ENCODE peak calls at places on chromosomes 2 and 18, in five cellular contexts. M, A, D, Y and B are unnamed samples. For H3K9me3, the result is how much of the 10 kb centered on the place peaks cover.

GRCh38 chr2:181790716-181791649 is 100.5 kb upstream of the ITPRID2 start:
- ATAC-seq in M (no peak), A (no peak), D (peak), Y (no peak), B (no peak)

GRCh38 chr18:4074647-4075046 is 380.5 kb downstream of the DLGAP1 start:
- ATAC-seq in M (no peak), A (no peak), D (no peak), Y (no peak), B (no peak)

GRCh38 chr2:11547912-11548497 is 14.2 kb downstream of the GREB1 start:
- ATAC-seq in M (no peak), A (no peak), D (no peak), Y (no peak), B (no peak)

GRCh38 chr2:169507698-169508097 is 1.8 kb upstream of the KLHL41 start:
- ATAC-seq in M (no peak), A (no peak), D (no peak), Y (peak), B (no peak)

GRCh38 chr2:99806758-99807157 is 316.9 kb upstream of the REV1 start:
- ATAC-seq in M (no peak), A (no peak), D (no peak), Y (no peak), B (no peak)

GRCh38 chr2:235270951-235271350 is 222.9 kb upstream of the AGAP1 start:
- ATAC-seq in M (no peak), A (no peak), D (no peak), Y (no peak), B (no peak)

GRCh38 chr2:135960598-135961551 is 24.6 kb downstream of the DARS1 start:
- ATAC-seq in M (no peak), A (no peak), D (no peak), Y (no peak), B (no peak)

GRCh38 chr2:168211664-168212163 is 35.7 kb downstream of the STK39 start:
- ATAC-seq in M (peak), A (no peak), D (peak), Y (no peak), B (peak)

GRCh38 chr2:191023235-191023679 is 9.3 kb upstream of the STAT1 start:
- ATAC-seq in M (no peak), A (no peak), D (no peak), Y (no peak), B (no peak)

GRCh38 chr2:207088276-207088675 is 77.5 kb downstream of the KLF7 start:
- ATAC-seq in M (peak), A (no peak), D (no peak), Y (no peak), B (no peak)

GRCh38 chr18:12840382-12840781 is 43.7 kb downstream of the PTPN2 start:
- ATAC-seq in M (no peak), A (no peak), D (no peak), Y (no peak), B (no peak)

GRCh38 chr18:31942301-31942998 is 478 bp downstream of the TRAPPC8 start:
- ATAC-seq in M (peak), A (peak), D (peak), Y (peak), B (peak)

GRCh38 chr18:34880403-34880802 is 160.8 kb upstream of the MAPRE2 start:
- ATAC-seq in M (no peak), A (peak), D (peak), Y (peak), B (peak)

GRCh38 chr2:61889212-61889956 is 928 bp upstream of the CCT4 start:
- ATAC-seq in M (no peak), A (no peak), D (peak), Y (no peak), B (no peak)

GRCh38 chr18:32422185-32422584 is 48.5 kb downstream of the GAREM1 start:
- ATAC-seq in M (no peak), A (no peak), D (no peak), Y (no peak), B (no peak)

GRCh38 chr2:160583823-160584537 is 90.4 kb upstream of the RBMS1 start:
- ATAC-seq in M (no peak), A (no peak), D (peak), Y (no peak), B (no peak)

GRCh38 chr2:106991866-106992265 is 105.9 kb upstream of the ST6GAL2 start:
- ATAC-seq in M (no peak), A (no peak), D (no peak), Y (no peak), B (no peak)

GRCh38 chr2:64492272-64492671 is 31.9 kb upstream of the AFTPH start:
- ATAC-seq in M (no peak), A (no peak), D (no peak), Y (no peak), B (no peak)

GRCh38 chr2:151973901-151974199 is 125.0 kb downstream of the CACNB4 start:
- ATAC-seq in M (peak), A (peak), D (peak), Y (no peak), B (peak)

GRCh38 chr2:147294825-147295392 is 549.9 kb upstream of the ACVR2A start:
- ATAC-seq in M (no peak), A (no peak), D (no peak), Y (no peak), B (no peak)

GRCh38 chr2:98110741-98111140 is 23.8 kb downstream of the VWA3B start:
- ATAC-seq in M (no peak), A (no peak), D (no peak), Y (no peak), B (no peak)

DNA sequence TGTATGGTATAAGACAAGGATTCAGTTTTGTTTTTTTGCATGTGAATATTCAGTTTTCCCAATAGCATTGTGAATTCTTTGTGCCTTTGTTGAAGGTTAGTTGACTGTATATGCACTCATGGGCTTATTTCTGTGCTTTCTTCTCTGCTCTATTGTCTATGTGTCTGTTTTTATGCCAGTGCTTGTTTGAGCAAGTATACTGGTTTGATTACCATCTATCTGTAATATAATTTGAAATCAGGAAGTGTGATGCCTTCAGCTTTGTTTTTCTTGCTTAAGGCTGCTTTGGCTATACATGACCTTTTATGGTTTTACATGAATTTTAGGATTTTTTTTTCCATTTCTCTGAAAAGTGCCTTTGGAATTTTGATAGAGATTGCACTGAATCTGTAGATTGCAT is 23.5 kb downstream of the COLEC11 start:
- ATAC-seq in M (no peak), A (no peak), D (no peak), Y (no peak), B (no peak)
- H3K9me3 ChIP-seq in M (under half), A (under half), D (under half), Y (under half), B (under half)

DNA sequence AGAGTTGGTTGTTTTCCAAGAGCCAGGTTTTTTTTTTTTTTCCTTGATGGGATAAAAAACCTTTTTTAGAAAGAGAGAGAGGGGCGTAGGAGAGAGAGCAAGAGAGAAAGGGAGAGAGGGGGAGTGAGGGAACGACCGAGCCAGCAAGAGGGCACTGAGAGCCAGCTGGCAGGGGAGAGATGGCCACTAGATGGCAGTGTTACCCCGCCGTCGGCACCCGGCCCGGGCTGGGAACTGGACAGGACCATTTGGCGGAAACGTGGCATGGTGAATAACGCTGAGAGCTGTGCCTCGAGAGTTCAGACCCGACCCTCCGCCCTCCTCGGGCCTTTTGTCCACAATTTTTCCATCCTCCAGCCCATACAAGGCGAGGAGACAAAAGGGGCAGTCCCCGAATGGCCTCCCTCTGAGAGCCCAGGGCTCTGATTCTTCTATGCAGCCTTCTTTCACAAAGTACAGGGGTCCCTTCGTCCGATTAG is 286.7 kb upstream of the VRK2 start:
- ATAC-seq in M (peak), A (peak), D (peak), Y (peak), B (peak)
- H3K9me3 ChIP-seq in M (under half), A (under half), D (under half), Y (under half), B (under half)

DNA sequence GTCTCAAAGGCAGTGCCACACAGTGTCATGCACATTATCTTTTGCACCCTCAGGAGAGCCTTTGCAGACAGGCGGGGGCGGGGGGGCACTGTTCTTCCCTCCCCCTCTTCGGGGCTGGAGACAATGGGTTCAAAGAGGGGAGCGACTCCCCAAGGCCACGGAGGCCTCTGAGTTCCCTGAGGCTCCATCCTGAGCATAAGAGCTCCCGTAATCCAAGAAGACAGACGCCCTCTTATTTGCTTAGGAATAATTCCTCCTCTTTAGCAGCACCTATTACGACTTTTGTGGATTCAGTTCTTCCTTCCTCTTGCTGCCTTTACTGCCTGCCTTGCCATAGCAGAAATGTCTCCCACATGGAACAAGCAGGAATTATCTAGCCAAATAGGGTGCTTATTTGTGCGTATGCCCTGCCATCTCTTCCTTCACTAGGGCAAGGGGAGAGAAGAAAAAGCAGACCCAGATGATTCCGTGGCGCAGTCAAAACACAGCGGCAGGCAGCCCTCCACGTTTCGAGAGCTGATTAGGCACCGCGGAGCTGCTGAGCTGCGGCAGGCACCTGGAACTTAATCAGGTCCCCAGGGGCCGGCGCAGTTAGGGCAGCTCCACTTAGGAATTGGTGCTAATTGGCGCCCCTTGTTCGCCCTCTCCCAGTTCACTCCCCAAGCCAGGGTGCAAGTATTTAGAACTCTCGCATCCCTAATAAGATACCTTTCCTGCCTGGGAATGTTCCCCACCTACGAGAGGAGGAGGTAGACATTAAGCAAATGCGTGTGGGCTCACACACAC is 233.4 kb upstream of the MYT1L start:
- ATAC-seq in M (no peak), A (no peak), D (no peak), Y (no peak), B (no peak)
- H3K9me3 ChIP-seq in M (under half), A (under half), D (under half), Y (under half), B (under half)

GRCh38 chr2:101930019-101930418 is 61.7 kb upstream of the IL1R2 start:
- ATAC-seq in M (no peak), A (no peak), D (no peak), Y (no peak), B (no peak)
- H3K9me3 ChIP-seq in M (under half), A (under half), D (under half), Y (under half), B (under half)

GRCh38 chr18:68220458-68220857 is 494.4 kb downstream of the TMX3 start:
- ATAC-seq in M (no peak), A (no peak), D (no peak), Y (no peak), B (no peak)
- H3K9me3 ChIP-seq in M (under half), A (under half), D (under half), Y (under half), B (under half)

GRCh38 chr2:95215018-95215612 is 7.8 kb downstream of the ZNF892 start:
- ATAC-seq in M (no peak), A (no peak), D (no peak), Y (no peak), B (no peak)

GRCh38 chr2:95220449-95220848 is 13.1 kb downstream of the ZNF892 start:
- ATAC-seq in M (no peak), A (no peak), D (no peak), Y (no peak), B (no peak)
- H3K9me3 ChIP-seq in M (half or more), A (under half), D (half or more), Y (under half), B (under half)

GRCh38 chr18:21096760-21097159 is 14.9 kb downstream of the ROCK1 start:
- ATAC-seq in M (no peak), A (no peak), D (no peak), Y (no peak), B (no peak)
- H3K9me3 ChIP-seq in M (under half), A (under half), D (under half), Y (under half), B (under half)

GRCh38 chr2:5592906-5593305 is 99.3 kb upstream of the SOX11 start:
- ATAC-seq in M (no peak), A (no peak), D (no peak), Y (no peak), B (no peak)
- H3K9me3 ChIP-seq in M (under half), A (under half), D (under half), Y (under half), B (under half)